ENCODE peak calls at places on chromosomes 16 and 17, in nine cellular contexts. C, I, P, S, F, X, T, O and M are unnamed samples.

GRCh38 chr17:48483471-48484131 is 47.2 kb downstream of the HOXB1 start:
- DNase-seq in C (no peak), I (peak; percentile 16), P (no peak), S (no peak), F (peak; percentile 74), X (peak; percentile 98), T (peak; percentile 44), O (peak; percentile 36), M (no peak)

GRCh38 chr17:8997994-8998628 is 23.2 kb upstream of the NTN1 start:
- DNase-seq in C (no peak), I (peak; percentile 72), P (no peak), S (peak; percentile 76), F (peak; percentile 67), X (peak; percentile 55), T (no peak), O (peak; percentile 73), M (peak; percentile 31)

GRCh38 chr17:4332296-4332970 is 34.0 kb downstream of the UBE2G1 start:
- DNase-seq in C (no peak), I (no peak), P (no peak), S (no peak), F (peak; percentile 37), X (no peak), T (no peak), O (no peak), M (no peak)

GRCh38 chr17:75720656-75721462 is at the start of gene ITGB4:
- DNase-seq in C (no peak), I (peak; percentile 69), P (no peak), S (peak; percentile 70), F (no peak), X (no peak), T (no peak), O (peak; percentile 92), M (peak; percentile 59)

GRCh38 chr16:14194706-14195105 is 123.6 kb downstream of the MRTFB start:
- DNase-seq in C (no peak), I (no peak), P (no peak), S (peak; percentile 2), F (no peak), X (no peak), T (no peak), O (no peak), M (no peak)

GRCh38 chr17:75194879-75195278 is 10.6 kb upstream of the NUP85 start:
- DNase-seq in C (no peak), I (no peak), P (no peak), S (no peak), F (peak; percentile 51), X (no peak), T (no peak), O (no peak), M (no peak)

GRCh38 chr16:74570412-74571301 is 36.3 kb downstream of the GLG1 start:
- DNase-seq in C (no peak), I (no peak), P (no peak), S (no peak), F (no peak), X (no peak), T (no peak), O (no peak), M (no peak)

GRCh38 chr17:76585649-76586593 is at the start of gene ST6GALNAC2:
- DNase-seq in C (no peak), I (peak; percentile 31), P (peak; percentile 45), S (peak; percentile 51), F (peak; percentile 76), X (peak; percentile 33), T (no peak), O (peak; percentile 86), M (no peak)

GRCh38 chr17:82963104-82963950 is 116.1 kb upstream of the METRNL start:
- DNase-seq in C (peak; percentile 88), I (peak; percentile 14), P (peak; percentile 83), S (peak; percentile 29), F (no peak), X (peak; percentile 71), T (peak; percentile 28), O (peak; percentile 75), M (no peak)

GRCh38 chr16:24943471-24943870 is 71.7 kb downstream of the ARHGAP17 start:
- DNase-seq in C (no peak), I (no peak), P (no peak), S (no peak), F (no peak), X (peak; percentile 11), T (no peak), O (no peak), M (no peak)